ENCODE peak calls at places on chromosomes 5 and 9, in seven cellular contexts. One of them, this sample, is unnamed.

GRCh38 chr5:61306531-61307195 is 25.4 kb upstream of the ZSWIM6 start:
- DNase-seq in neural progenitor cell: no peak
- DNase-seq in sciatic nerve: no peak
- DNase-seq in adrenal gland: no peak
- DNase-seq in NCI-H2171 treated with DMSO at 0.1 percent for 48 hours: no peak
- DNase-seq in stimulated activated CD8-positive, alpha-beta memory T cell treated with anti-CD3 and anti-CD28 coated beads, Interleukin-12 subunit alpha, Interleukin-12 subunit beta, amount 100 ng/mL, for 1 hour: no peak
- DNase-seq in T-cell: no peak
- DNase-seq in this sample: no peak

GRCh38 chr9:4640027-4640426 is 22.1 kb upstream of the PLPP6 start:
- DNase-seq in neural progenitor cell: peak
- DNase-seq in NCI-H2171 treated with DMSO at 0.1 percent for 48 hours: peak
- DNase-seq in adrenal gland: no peak
- DNase-seq in stimulated activated CD8-positive, alpha-beta memory T cell treated with anti-CD3 and anti-CD28 coated beads, Interleukin-12 subunit alpha, Interleukin-12 subunit beta, amount 100 ng/mL, for 1 hour: peak
- DNase-seq in sciatic nerve: no peak
- DNase-seq in T-cell: peak
- DNase-seq in this sample: no peak

GRCh38 chr5:177496111-177497010 is 1.0 kb downstream of the PDLIM7 start:
- DNase-seq in neural progenitor cell: peak
- DNase-seq in sciatic nerve: peak
- DNase-seq in NCI-H2171 treated with DMSO at 0.1 percent for 48 hours: peak
- DNase-seq in T-cell: no peak
- DNase-seq in stimulated activated CD8-positive, alpha-beta memory T cell treated with anti-CD3 and anti-CD28 coated beads, Interleukin-12 subunit alpha, Interleukin-12 subunit beta, amount 100 ng/mL, for 1 hour: no peak
- DNase-seq in adrenal gland: peak
- DNase-seq in this sample: no peak

GRCh38 chr9:121772600-121773285 is 121.3 kb downstream of the DAB2IP start:
- DNase-seq in neural progenitor cell: no peak
- DNase-seq in sciatic nerve: no peak
- DNase-seq in adrenal gland: peak
- DNase-seq in stimulated activated CD8-positive, alpha-beta memory T cell treated with anti-CD3 and anti-CD28 coated beads, Interleukin-12 subunit alpha, Interleukin-12 subunit beta, amount 100 ng/mL, for 1 hour: no peak
- DNase-seq in NCI-H2171 treated with DMSO at 0.1 percent for 48 hours: peak
- DNase-seq in T-cell: no peak
- DNase-seq in this sample: peak

GRCh38 chr9:114419796-114420195 is 32.0 kb upstream of the AKNA start:
- DNase-seq in stimulated activated CD8-positive, alpha-beta memory T cell treated with anti-CD3 and anti-CD28 coated beads, Interleukin-12 subunit alpha, Interleukin-12 subunit beta, amount 100 ng/mL, for 1 hour: no peak
- DNase-seq in T-cell: no peak
- DNase-seq in adrenal gland: no peak
- DNase-seq in sciatic nerve: no peak
- DNase-seq in neural progenitor cell: no peak
- DNase-seq in NCI-H2171 treated with DMSO at 0.1 percent for 48 hours: no peak
- DNase-seq in this sample: no peak

GRCh38 chr9:136839229-136840139 is 2.8 kb upstream of the AJM1 start:
- DNase-seq in NCI-H2171 treated with DMSO at 0.1 percent for 48 hours: no peak
- DNase-seq in sciatic nerve: no peak
- DNase-seq in neural progenitor cell: no peak
- DNase-seq in adrenal gland: no peak
- DNase-seq in stimulated activated CD8-positive, alpha-beta memory T cell treated with anti-CD3 and anti-CD28 coated beads, Interleukin-12 subunit alpha, Interleukin-12 subunit beta, amount 100 ng/mL, for 1 hour: no peak
- DNase-seq in T-cell: no peak
- DNase-seq in this sample: no peak

GRCh38 chr9:35891649-35892048 is 14.4 kb upstream of the HRCT1 start:
- DNase-seq in adrenal gland: no peak
- DNase-seq in neural progenitor cell: no peak
- DNase-seq in sciatic nerve: no peak
- DNase-seq in NCI-H2171 treated with DMSO at 0.1 percent for 48 hours: no peak
- DNase-seq in T-cell: no peak
- DNase-seq in stimulated activated CD8-positive, alpha-beta memory T cell treated with anti-CD3 and anti-CD28 coated beads, Interleukin-12 subunit alpha, Interleukin-12 subunit beta, amount 100 ng/mL, for 1 hour: no peak
- DNase-seq in this sample: no peak

GRCh38 chr9:124693403-124693802 is 77.7 kb downstream of the NR6A1 start:
- DNase-seq in T-cell: no peak
- DNase-seq in adrenal gland: no peak
- DNase-seq in neural progenitor cell: no peak
- DNase-seq in sciatic nerve: no peak
- DNase-seq in NCI-H2171 treated with DMSO at 0.1 percent for 48 hours: no peak
- DNase-seq in stimulated activated CD8-positive, alpha-beta memory T cell treated with anti-CD3 and anti-CD28 coated beads, Interleukin-12 subunit alpha, Interleukin-12 subunit beta, amount 100 ng/mL, for 1 hour: no peak
- DNase-seq in this sample: no peak

GRCh38 chr5:98796197-98796972 is 22.9 kb downstream of the RGMB start:
- DNase-seq in neural progenitor cell: peak
- DNase-seq in NCI-H2171 treated with DMSO at 0.1 percent for 48 hours: peak
- DNase-seq in sciatic nerve: no peak
- DNase-seq in T-cell: peak
- DNase-seq in stimulated activated CD8-positive, alpha-beta memory T cell treated with anti-CD3 and anti-CD28 coated beads, Interleukin-12 subunit alpha, Interleukin-12 subunit beta, amount 100 ng/mL, for 1 hour: peak
- DNase-seq in adrenal gland: peak
- DNase-seq in this sample: peak